ENCODE peak calls at places on chromosomes 4 and X, in four cellular contexts. D is K562, N is HL-60, Z is GM12891. R is an unnamed sample.

GRCh38 chrX:10582945-10583344 is 37.4 kb downstream of the MID1 start:
- DNase-seq in D (no peak), N (no peak), Z (no peak), R (no peak)

GRCh38 chrX:64977830-64978229 is 1.6 kb upstream of the ZC4H2 start:
- DNase-seq in N (no peak), D (no peak), Z (no peak), R (no peak)

GRCh38 chr4:69689530-69690111 is 36.6 kb upstream of the UGT2A1 start:
- DNase-seq in N (peak; percentile 17), Z (no peak), D (peak; percentile 11), R (no peak)

GRCh38 chrX:14243823-14244222 is 214.1 kb upstream of the GEMIN8 start:
- DNase-seq in Z (no peak), D (no peak), N (no peak), R (no peak)

GRCh38 chr4:185134176-185134869 is 8.7 kb upstream of the SLC25A4 start:
- DNase-seq in N (no peak), Z (no peak), D (peak; percentile 43), R (no peak)

GRCh38 chrX:104564335-104564734 is 1.7 kb upstream of the IL1RAPL2 start:
- DNase-seq in Z (no peak), D (no peak), N (no peak), R (no peak)

GRCh38 chrX:49208399-49208798 is 8.4 kb upstream of the SYP start:
- DNase-seq in Z (no peak), N (no peak), D (no peak), R (no peak)

GRCh38 chr4:138263438-138263837 is 21.3 kb upstream of the SLC7A11 start:
- DNase-seq in Z (no peak), N (peak; percentile 28), D (no peak), R (no peak)

GRCh38 chr4:169900241-169900845 is 125.9 kb downstream of the MFAP3L start:
- DNase-seq in N (no peak), Z (no peak), D (no peak), R (no peak)

GRCh38 chr4:154344686-154345085 is 146.9 kb downstream of the DCHS2 start:
- DNase-seq in Z (no peak), N (no peak), D (no peak), R (no peak)

DNA sequence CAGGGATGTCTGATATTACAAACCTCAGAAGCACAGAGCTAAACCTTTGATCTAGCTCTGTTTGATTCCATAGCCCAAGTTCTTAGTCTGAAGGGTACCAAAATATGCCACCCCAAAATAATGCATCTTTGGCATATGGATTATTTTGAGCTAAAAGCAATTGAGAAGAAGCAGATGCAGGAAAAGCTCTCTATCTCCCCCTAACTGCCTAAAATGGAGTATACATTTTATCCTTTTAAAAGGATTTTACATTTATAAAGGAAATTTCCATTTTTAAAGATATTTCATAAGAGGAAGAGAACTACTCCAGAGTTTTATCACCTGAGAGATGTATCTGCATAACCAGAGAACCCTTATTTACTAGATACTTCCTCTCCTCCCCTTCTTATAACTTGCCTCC is 158.7 kb downstream of the ZNF674 start:
- DNase-seq in Z (no peak), D (no peak), N (no peak), R (no peak)
- TF ChIP-seq SPI1 in Z (no peak), D (no peak), N (no peak), R (no peak)

GRCh38 chr4:59869559-59869958 is 1330.6 kb upstream of the ADGRL3 start:
- DNase-seq in D (no peak), N (no peak), Z (no peak), R (no peak)
- TF ChIP-seq SPI1 in D (no peak), N (no peak), Z (no peak), R (no peak)

DNA sequence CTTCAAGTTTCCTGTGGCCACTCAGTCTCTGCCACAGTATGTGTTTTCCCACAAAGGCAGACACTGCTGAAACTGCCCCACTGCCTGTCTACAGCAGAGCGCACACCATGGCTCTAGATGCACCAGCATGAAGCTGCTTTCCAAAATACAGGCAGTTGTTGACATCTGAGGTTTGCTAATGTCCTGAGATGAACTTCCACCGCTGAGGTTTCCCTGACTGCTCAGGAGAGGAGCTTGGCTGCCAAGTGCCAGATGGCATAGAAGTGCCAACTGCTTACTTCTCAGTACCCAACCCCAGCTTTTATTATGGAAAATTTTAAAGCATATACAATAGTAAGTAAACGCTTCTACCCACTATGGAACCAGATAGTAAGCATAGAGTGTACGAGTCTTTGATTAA is 61.0 kb upstream of the EXOC1L start:
- DNase-seq in Z (no peak), D (no peak), N (no peak), R (no peak)
- TF ChIP-seq SPI1 in Z (no peak), D (no peak), N (no peak), R (no peak)

GRCh38 chr4:38529189-38530115 is 134.5 kb upstream of the KLF3 start:
- DNase-seq in N (peak; percentile 58), D (peak; percentile 84), Z (peak; percentile 26), R (peak; percentile 35)
- TF ChIP-seq SPI1 in N (peak; percentile 95), D (peak; percentile 90), Z (peak; percentile 74), R (peak; percentile 63)

GRCh38 chr4:118398226-118399090 is 45.7 kb upstream of the PRSS12 start:
- DNase-seq in N (no peak), Z (peak; percentile 9), D (no peak), R (peak; percentile 44)

GRCh38 chr4:118395057-118395679 is 42.4 kb upstream of the PRSS12 start:
- DNase-seq in Z (no peak), D (no peak), N (no peak), R (no peak)

GRCh38 chr4:118400362-118400761 is 47.6 kb upstream of the PRSS12 start:
- DNase-seq in D (no peak), N (no peak), Z (no peak), R (no peak)

DNA sequence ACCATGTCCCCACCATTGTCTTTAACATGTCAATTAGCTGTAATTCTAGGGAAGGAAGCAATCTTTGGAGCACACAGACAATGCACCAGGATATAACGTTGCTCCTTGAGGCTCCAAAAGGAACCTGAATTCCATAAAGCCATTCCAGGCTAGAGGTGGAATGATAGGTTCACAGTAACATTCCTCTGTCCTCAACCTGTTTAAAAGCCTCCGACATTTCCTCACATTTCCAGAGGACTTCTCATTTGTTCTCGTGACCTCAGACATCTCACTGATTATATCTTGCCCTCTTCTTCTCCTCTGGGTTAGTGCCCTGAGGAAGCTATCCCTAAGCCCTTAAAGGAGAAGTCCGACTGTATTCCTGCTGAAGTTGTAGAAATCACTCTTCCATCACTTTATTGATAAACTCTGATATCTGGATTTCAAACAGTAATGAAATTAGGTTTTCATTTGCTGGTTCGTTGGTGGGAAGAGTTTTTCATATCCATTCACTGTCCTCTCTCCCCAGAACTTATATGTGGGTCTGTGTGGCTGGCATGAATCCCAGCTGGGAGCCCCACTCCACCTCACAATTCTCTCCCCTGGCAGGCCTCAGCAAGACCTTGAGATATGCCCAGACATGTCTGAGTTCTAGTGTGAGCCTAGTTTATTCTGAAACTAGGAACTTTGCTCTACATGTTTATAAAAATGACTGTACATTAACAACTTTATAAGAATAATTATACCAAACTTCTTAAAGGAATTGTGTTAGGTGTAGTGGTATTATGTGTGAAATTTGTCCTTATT is 44.3 kb upstream of the PRSS12 start:
- DNase-seq in N (no peak), Z (no peak), D (no peak), R (no peak)
- TF ChIP-seq SPI1 in N (no peak), Z (no peak), D (no peak), R (no peak)

DNA sequence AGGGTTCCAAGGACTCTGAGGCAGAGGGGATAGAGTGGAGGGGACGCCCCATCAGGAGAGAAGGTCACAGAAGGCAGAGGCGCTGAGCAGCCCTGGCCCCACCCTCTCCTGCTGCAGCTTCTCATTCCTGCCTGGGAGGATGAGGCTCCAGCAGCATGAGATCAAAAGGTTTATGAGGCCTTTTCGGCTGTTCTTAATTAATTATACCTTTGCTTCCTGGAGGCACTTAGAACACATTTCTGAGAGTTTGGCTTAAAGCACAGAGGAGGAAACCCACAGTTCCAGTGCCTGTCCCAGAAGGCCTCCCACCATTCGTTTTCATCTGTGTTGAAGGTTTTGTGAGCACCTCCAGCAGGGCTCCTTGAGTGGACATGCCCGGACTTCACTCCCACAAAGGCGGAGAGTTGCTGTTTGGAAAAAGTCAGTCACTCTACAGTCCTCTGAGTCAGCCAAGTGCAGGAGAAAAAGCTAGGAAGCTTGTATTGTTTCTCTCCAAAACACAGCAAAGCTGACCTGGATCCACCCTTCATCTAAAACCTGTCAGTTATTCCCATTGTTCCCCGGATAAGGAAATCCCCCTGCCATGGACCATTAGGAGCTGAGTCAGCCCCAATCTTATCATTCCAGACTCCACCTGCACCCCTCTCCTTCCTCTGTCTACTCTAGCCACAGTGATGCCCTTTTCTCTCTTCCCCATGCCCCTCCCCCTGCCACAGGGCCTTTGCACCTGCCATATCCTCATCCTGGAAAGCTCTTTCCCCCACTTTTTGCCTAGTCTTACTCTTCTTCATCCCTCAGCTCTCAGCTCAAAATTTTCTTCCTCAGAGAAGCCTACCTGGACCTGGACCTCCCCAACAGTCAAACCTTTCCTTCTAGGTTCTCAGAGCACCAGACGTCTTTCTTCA is 276.8 kb downstream of the FBXW7 start:
- DNase-seq in Z (no peak), N (no peak), D (no peak), R (no peak)
- TF ChIP-seq SPI1 in Z (no peak), N (no peak), D (no peak), R (no peak)

DNA sequence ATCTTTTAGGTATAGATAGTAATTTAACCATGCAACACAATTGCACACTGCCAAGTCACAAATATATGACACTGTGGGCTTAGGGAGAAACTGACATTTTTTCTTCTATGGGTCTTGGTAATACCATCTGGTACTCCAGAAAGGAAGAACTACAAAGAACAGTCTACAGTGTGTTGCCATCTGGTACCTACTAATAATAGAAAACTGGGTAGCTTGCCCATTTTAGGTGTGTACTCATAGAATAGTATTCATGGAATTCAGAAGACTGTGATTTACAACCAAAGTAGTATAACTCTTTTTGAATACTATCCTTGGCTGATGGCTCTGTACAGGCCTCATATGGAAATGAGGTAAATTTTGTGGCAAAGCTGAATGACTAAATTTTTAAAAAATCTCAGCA is 132.6 kb upstream of the RPS6KA6 start:
- DNase-seq in D (no peak), Z (no peak), N (no peak), R (no peak)
- TF ChIP-seq SPI1 in D (no peak), Z (no peak), N (no peak), R (no peak)

DNA sequence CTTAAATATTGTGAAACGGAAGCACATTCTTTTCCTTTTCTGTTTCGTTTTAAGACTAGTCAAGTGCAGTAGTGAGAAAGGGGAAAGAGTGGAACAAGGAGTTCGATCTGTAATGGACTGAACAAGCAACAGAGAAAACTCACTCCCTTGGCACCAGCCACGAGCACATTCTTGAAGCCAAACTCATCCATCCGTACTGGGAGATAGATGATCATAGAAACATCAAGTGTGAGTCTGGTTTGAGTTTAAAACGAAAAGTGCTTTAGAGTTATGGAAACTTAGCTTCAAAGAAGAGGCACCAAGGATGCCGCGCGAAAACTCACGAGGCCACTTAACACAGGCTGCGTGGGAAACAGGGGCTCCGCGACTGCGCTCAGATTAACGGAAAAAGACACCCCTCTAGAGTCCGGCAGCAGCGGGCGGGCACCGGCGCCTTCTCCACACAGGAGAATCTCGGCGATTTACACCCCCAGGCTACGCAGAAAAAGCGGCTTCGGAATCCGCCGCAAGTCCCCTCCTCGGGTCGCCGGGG is 676 bp downstream of the FAM53A start:
- DNase-seq in Z (no peak), N (no peak), D (no peak), R (no peak)
- TF ChIP-seq SPI1 in Z (no peak), N (no peak), D (no peak), R (no peak)